ENCODE peak calls at places on chromosome 15, in ten cellular contexts. G, I, M, U, X, K, D, P, V and L are unnamed samples.

GRCh38 chr15:66394472-66394871 is 7.8 kb downstream of the MAP2K1 start:
- DNase-seq in D (no peak), G (no peak), X (no peak), M (no peak), P (no peak), I (no peak), U (no peak), K (no peak), V (no peak), L (no peak)

GRCh38 chr15:78256044-78256437 is 8.3 kb upstream of the DNAJA4 start:
- DNase-seq in G (no peak), U (no peak), D (no peak), M (no peak), P (no peak), K (no peak), X (no peak), I (no peak), V (no peak), L (no peak)

GRCh38 chr15:33467816-33468163 is 157.0 kb downstream of the RYR3 start:
- DNase-seq in I (no peak), D (no peak), M (no peak), P (no peak), G (no peak), U (no peak), V (no peak), K (no peak), X (no peak), L (no peak)

GRCh38 chr15:94584833-94585244 is 353.5 kb downstream of the MCTP2 start:
- DNase-seq in X (no peak), I (no peak), V (no peak), G (no peak), U (no peak), K (peak; percentile 98), D (no peak), M (no peak), P (no peak), L (no peak)

GRCh38 chr15:69869881-69870465 is 227.7 kb downstream of the TLE3 start:
- DNase-seq in M (no peak), U (no peak), I (no peak), K (no peak), G (no peak), P (no peak), X (no peak), V (no peak), D (no peak), L (no peak)

GRCh38 chr15:22974745-22975144 is 5.4 kb downstream of the CYFIP1 start:
- DNase-seq in G (no peak), K (no peak), I (no peak), U (peak; percentile 64), D (no peak), M (no peak), X (peak; percentile 19), V (no peak), P (no peak), L (no peak)

GRCh38 chr15:35182841-35183479 is 97.9 kb upstream of the NANOGP8 start:
- DNase-seq in D (peak; percentile 90), V (no peak), M (no peak), G (peak; percentile 75), K (no peak), U (no peak), P (no peak), X (no peak), I (no peak), L (no peak)

GRCh38 chr15:100735654-100736053 is 133.3 kb downstream of the ASB7 start:
- DNase-seq in I (no peak), G (peak; percentile 30), V (no peak), K (no peak), X (no peak), U (no peak), D (no peak), P (no peak), M (no peak), L (no peak)

DNA sequence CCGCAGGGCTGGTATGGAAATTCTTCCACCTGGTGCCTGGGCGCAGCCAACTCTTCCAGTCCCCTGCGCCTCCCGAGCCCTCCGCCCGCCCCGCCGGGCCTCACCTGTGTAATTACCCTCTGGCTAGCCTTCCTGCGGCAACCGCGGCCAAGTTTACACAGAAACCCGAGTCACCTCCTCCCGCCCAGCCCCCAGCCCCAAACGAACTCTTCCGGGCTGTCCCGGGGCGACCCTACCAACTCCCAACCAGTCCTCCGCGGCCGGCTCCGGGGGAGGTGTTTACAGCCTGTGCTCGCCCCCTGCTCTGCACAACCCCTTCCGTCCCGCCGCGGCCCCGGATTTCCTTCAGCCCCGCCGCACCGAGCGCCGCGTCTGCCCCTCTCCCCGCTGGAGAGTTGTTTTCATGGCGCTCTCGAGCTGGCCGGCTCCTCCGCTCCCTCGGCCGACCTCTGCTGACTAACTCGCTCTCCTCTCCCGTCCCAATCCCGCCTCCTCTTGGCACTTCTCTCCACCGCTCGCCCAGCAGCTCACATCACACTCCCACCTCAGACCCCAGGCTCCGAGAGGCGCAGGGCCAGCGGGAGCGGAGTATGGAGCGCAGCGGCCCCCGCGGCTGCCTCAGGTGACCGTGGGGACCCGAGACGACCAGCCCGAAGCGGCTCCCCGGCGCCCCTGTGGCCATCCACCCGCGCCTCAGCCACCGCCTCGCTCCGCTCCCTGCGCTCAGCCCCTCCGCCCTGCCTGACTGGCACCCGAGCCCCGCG is 538 bp downstream of the ATOSA start:
- DNase-seq in K (peak; percentile 80), V (peak; percentile 49), M (no peak), G (peak; percentile 83), P (peak; percentile 80), I (no peak), U (peak; percentile 87), X (peak; percentile 95), D (peak; percentile 83), L (peak; percentile 88)
- TF ChIP-seq POLR2AphosphoS5 in K (peak; percentile 24), V (no peak), M (no peak), G (peak; percentile 14), P (no peak), I (no peak), U (peak; percentile 31), X (peak; percentile 63), D (peak; percentile 39), L (peak; percentile 3)

GRCh38 chr15:52762621-52763020 is 27.5 kb downstream of the ONECUT1 start:
- DNase-seq in P (no peak), X (no peak), K (no peak), G (no peak), I (no peak), V (no peak), U (no peak), D (no peak), M (no peak), L (no peak)
- TF ChIP-seq POLR2AphosphoS5 in P (no peak), X (no peak), K (no peak), G (no peak), I (no peak), V (no peak), U (no peak), D (no peak), M (no peak), L (no peak)

DNA sequence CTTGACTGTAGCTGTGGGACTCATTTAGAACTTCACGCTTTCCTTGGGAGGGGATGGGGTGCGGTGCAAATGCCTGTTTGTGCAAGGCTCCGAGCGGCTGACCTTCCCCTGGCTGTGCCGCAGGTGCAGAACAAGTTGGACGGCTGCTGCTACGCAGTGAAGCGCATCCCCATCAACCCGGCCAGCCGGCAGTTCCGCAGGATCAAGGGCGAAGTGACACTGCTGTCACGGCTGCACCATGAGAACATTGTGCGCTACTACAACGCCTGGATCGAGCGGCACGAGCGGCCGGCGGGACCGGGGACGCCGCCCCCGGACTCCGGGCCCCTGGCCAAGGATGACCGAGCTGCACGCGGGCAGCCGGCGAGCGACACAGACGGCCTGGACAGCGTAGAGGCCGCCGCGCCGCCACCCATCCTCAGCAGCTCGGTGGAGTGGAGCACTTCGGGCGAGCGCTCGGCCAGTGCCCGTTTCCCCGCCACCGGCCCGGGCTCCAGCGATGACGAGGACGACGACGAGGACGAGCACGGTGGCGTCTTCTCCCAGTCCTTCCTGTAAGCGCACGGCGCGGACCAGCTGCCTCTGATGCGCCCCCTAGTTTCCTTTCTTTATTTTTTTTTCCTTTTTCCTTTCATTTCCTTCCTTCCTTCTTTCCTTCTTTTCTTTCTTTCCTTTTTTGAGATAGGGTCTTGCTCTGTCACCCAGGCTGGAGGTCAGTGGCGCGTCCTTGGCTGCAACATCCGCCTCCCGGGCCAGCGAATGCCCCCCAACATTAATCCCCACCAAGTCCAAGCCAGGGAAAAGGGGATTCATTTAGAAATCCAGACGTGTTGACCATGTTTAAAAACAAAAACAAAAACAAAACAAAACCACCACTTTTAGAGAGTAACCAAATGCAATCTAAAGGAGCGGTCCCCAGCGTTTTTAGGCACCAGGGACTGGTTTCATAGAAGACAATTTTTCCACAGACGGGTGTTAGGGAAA is 42.7 kb downstream of the EIF2AK4 start:
- DNase-seq in D (peak; percentile 90), M (no peak), V (peak; percentile 43), U (peak; percentile 82), K (peak; percentile 70), I (no peak), P (peak; percentile 51), G (peak; percentile 80), X (peak; percentile 76), L (peak; percentile 28)
- TF ChIP-seq POLR2AphosphoS5 in D (no peak), M (no peak), V (peak; percentile 50), U (peak; percentile 37), K (no peak), I (no peak), P (peak; percentile 38), G (no peak), X (peak; percentile 75), L (no peak)

GRCh38 chr15:85621096-85621495 is 173.6 kb downstream of the KLHL25 start:
- DNase-seq in K (no peak), P (no peak), U (no peak), X (no peak), V (no peak), D (no peak), M (no peak), G (no peak), I (no peak), L (no peak)

GRCh38 chr15:85616549-85616948 is 178.2 kb downstream of the KLHL25 start:
- DNase-seq in V (no peak), D (no peak), G (no peak), P (no peak), I (no peak), M (no peak), K (peak; percentile 57), X (no peak), U (no peak), L (no peak)

GRCh38 chr15:85615930-85616329 is 178.8 kb downstream of the KLHL25 start:
- DNase-seq in V (no peak), X (no peak), I (no peak), U (no peak), M (peak; percentile 6), G (no peak), D (peak; percentile 75), K (peak; percentile 67), P (no peak), L (no peak)

GRCh38 chr15:85620321-85621044 is 174.2 kb downstream of the KLHL25 start:
- DNase-seq in M (no peak), P (no peak), I (no peak), K (peak; percentile 54), D (no peak), G (no peak), V (no peak), U (no peak), X (no peak), L (no peak)

GRCh38 chr15:85618956-85619491 is 175.7 kb downstream of the KLHL25 start:
- DNase-seq in P (peak; percentile 50), V (peak; percentile 70), G (no peak), U (peak; percentile 92), X (no peak), K (peak; percentile 96), D (peak; percentile 69), M (no peak), I (no peak), L (peak; percentile 53)
- TF ChIP-seq POLR2AphosphoS5 in P (peak; percentile 74), V (peak; percentile 57), G (no peak), U (peak; percentile 86), X (no peak), K (no peak), D (no peak), M (no peak), I (no peak), L (peak; percentile 47)